ENCODE peak calls at places on chromosomes 5 and 9, in nine cellular contexts. One of them, this sample, is unnamed.

GRCh38 chr5:20678814-20679298 is 690.9 kb upstream of the CDH18 start:
- DNase-seq in stimulated activated CD8-positive, alpha-beta memory T cell treated with anti-CD3 and anti-CD28 coated beads, Interleukin-4, amount 100 ng/mL, for 24 hours: no peak
- DNase-seq in body of pancreas: peak
- DNase-seq in stimulated activated effector memory CD8-positive, alpha-beta T cell treated with anti-CD3 and anti-CD28 coated beads, Interleukin-12 subunit alpha, Interleukin-12 subunit beta, amount 100 ng/mL, for 72 hours: no peak
- DNase-seq in RWPE1: peak
- DNase-seq in T-helper 2 cell treated with Interferon-gamma antibody and Interleukin-4, amounts not matched to agents 5 μg/mL and 100 μg/mL, for 36 hours: no peak
- DNase-seq in Calu3: no peak
- DNase-seq in OCI-M1: peak
- DNase-seq in amniotic stem cell: peak
- DNase-seq in this sample: no peak

GRCh38 chr9:109950710-109951443 is 170.9 kb downstream of the PALM2AKAP2 start:
- DNase-seq in stimulated activated CD8-positive, alpha-beta memory T cell treated with anti-CD3 and anti-CD28 coated beads, Interleukin-4, amount 100 ng/mL, for 24 hours: no peak
- DNase-seq in body of pancreas: no peak
- DNase-seq in stimulated activated effector memory CD8-positive, alpha-beta T cell treated with anti-CD3 and anti-CD28 coated beads, Interleukin-12 subunit alpha, Interleukin-12 subunit beta, amount 100 ng/mL, for 72 hours: no peak
- DNase-seq in RWPE1: no peak
- DNase-seq in T-helper 2 cell treated with Interferon-gamma antibody and Interleukin-4, amounts not matched to agents 5 μg/mL and 100 μg/mL, for 36 hours: peak
- DNase-seq in Calu3: no peak
- DNase-seq in OCI-M1: no peak
- DNase-seq in amniotic stem cell: no peak
- DNase-seq in this sample: no peak

GRCh38 chr5:144191998-144192397 is 21.3 kb downstream of the KCTD16 start:
- DNase-seq in stimulated activated CD8-positive, alpha-beta memory T cell treated with anti-CD3 and anti-CD28 coated beads, Interleukin-4, amount 100 ng/mL, for 24 hours: no peak
- DNase-seq in body of pancreas: no peak
- DNase-seq in stimulated activated effector memory CD8-positive, alpha-beta T cell treated with anti-CD3 and anti-CD28 coated beads, Interleukin-12 subunit alpha, Interleukin-12 subunit beta, amount 100 ng/mL, for 72 hours: no peak
- DNase-seq in RWPE1: peak
- DNase-seq in T-helper 2 cell treated with Interferon-gamma antibody and Interleukin-4, amounts not matched to agents 5 μg/mL and 100 μg/mL, for 36 hours: peak
- DNase-seq in Calu3: peak
- DNase-seq in OCI-M1: peak
- DNase-seq in amniotic stem cell: peak
- DNase-seq in this sample: no peak

GRCh38 chr5:12230659-12231058 is 326.4 kb upstream of the CTNND2 start:
- DNase-seq in stimulated activated CD8-positive, alpha-beta memory T cell treated with anti-CD3 and anti-CD28 coated beads, Interleukin-4, amount 100 ng/mL, for 24 hours: no peak
- DNase-seq in body of pancreas: no peak
- DNase-seq in stimulated activated effector memory CD8-positive, alpha-beta T cell treated with anti-CD3 and anti-CD28 coated beads, Interleukin-12 subunit alpha, Interleukin-12 subunit beta, amount 100 ng/mL, for 72 hours: no peak
- DNase-seq in RWPE1: no peak
- DNase-seq in T-helper 2 cell treated with Interferon-gamma antibody and Interleukin-4, amounts not matched to agents 5 μg/mL and 100 μg/mL, for 36 hours: no peak
- DNase-seq in Calu3: no peak
- DNase-seq in OCI-M1: no peak
- DNase-seq in amniotic stem cell: no peak
- DNase-seq in this sample: no peak

GRCh38 chr5:8848997-8849585 is 696.8 kb downstream of the SEMA5A start:
- DNase-seq in stimulated activated CD8-positive, alpha-beta memory T cell treated with anti-CD3 and anti-CD28 coated beads, Interleukin-4, amount 100 ng/mL, for 24 hours: no peak
- DNase-seq in body of pancreas: no peak
- DNase-seq in stimulated activated effector memory CD8-positive, alpha-beta T cell treated with anti-CD3 and anti-CD28 coated beads, Interleukin-12 subunit alpha, Interleukin-12 subunit beta, amount 100 ng/mL, for 72 hours: no peak
- DNase-seq in RWPE1: no peak
- DNase-seq in T-helper 2 cell treated with Interferon-gamma antibody and Interleukin-4, amounts not matched to agents 5 μg/mL and 100 μg/mL, for 36 hours: no peak
- DNase-seq in Calu3: no peak
- DNase-seq in OCI-M1: no peak
- DNase-seq in amniotic stem cell: peak
- DNase-seq in this sample: no peak

GRCh38 chr5:107812570-107813141 is 141.9 kb upstream of the EFNA5 start:
- DNase-seq in stimulated activated CD8-positive, alpha-beta memory T cell treated with anti-CD3 and anti-CD28 coated beads, Interleukin-4, amount 100 ng/mL, for 24 hours: no peak
- DNase-seq in body of pancreas: no peak
- DNase-seq in stimulated activated effector memory CD8-positive, alpha-beta T cell treated with anti-CD3 and anti-CD28 coated beads, Interleukin-12 subunit alpha, Interleukin-12 subunit beta, amount 100 ng/mL, for 72 hours: no peak
- DNase-seq in RWPE1: no peak
- DNase-seq in T-helper 2 cell treated with Interferon-gamma antibody and Interleukin-4, amounts not matched to agents 5 μg/mL and 100 μg/mL, for 36 hours: no peak
- DNase-seq in Calu3: no peak
- DNase-seq in OCI-M1: no peak
- DNase-seq in amniotic stem cell: peak
- DNase-seq in this sample: no peak

GRCh38 chr9:96482471-96482870 is 32.5 kb downstream of the HABP4 start:
- DNase-seq in stimulated activated CD8-positive, alpha-beta memory T cell treated with anti-CD3 and anti-CD28 coated beads, Interleukin-4, amount 100 ng/mL, for 24 hours: no peak
- DNase-seq in body of pancreas: no peak
- DNase-seq in stimulated activated effector memory CD8-positive, alpha-beta T cell treated with anti-CD3 and anti-CD28 coated beads, Interleukin-12 subunit alpha, Interleukin-12 subunit beta, amount 100 ng/mL, for 72 hours: no peak
- DNase-seq in RWPE1: no peak
- DNase-seq in T-helper 2 cell treated with Interferon-gamma antibody and Interleukin-4, amounts not matched to agents 5 μg/mL and 100 μg/mL, for 36 hours: no peak
- DNase-seq in Calu3: no peak
- DNase-seq in OCI-M1: no peak
- DNase-seq in amniotic stem cell: no peak
- DNase-seq in this sample: no peak

GRCh38 chr9:101092922-101093321 is 64.4 kb downstream of the PLPPR1 start:
- DNase-seq in stimulated activated CD8-positive, alpha-beta memory T cell treated with anti-CD3 and anti-CD28 coated beads, Interleukin-4, amount 100 ng/mL, for 24 hours: no peak
- DNase-seq in body of pancreas: no peak
- DNase-seq in stimulated activated effector memory CD8-positive, alpha-beta T cell treated with anti-CD3 and anti-CD28 coated beads, Interleukin-12 subunit alpha, Interleukin-12 subunit beta, amount 100 ng/mL, for 72 hours: no peak
- DNase-seq in RWPE1: no peak
- DNase-seq in T-helper 2 cell treated with Interferon-gamma antibody and Interleukin-4, amounts not matched to agents 5 μg/mL and 100 μg/mL, for 36 hours: no peak
- DNase-seq in Calu3: no peak
- DNase-seq in OCI-M1: no peak
- DNase-seq in amniotic stem cell: no peak
- DNase-seq in this sample: no peak

GRCh38 chr5:93915142-93915553 is 173.7 kb upstream of the POU5F2 start:
- DNase-seq in stimulated activated CD8-positive, alpha-beta memory T cell treated with anti-CD3 and anti-CD28 coated beads, Interleukin-4, amount 100 ng/mL, for 24 hours: no peak
- DNase-seq in body of pancreas: no peak
- DNase-seq in stimulated activated effector memory CD8-positive, alpha-beta T cell treated with anti-CD3 and anti-CD28 coated beads, Interleukin-12 subunit alpha, Interleukin-12 subunit beta, amount 100 ng/mL, for 72 hours: no peak
- DNase-seq in RWPE1: no peak
- DNase-seq in T-helper 2 cell treated with Interferon-gamma antibody and Interleukin-4, amounts not matched to agents 5 μg/mL and 100 μg/mL, for 36 hours: no peak
- DNase-seq in Calu3: no peak
- DNase-seq in OCI-M1: peak
- DNase-seq in amniotic stem cell: peak
- DNase-seq in this sample: no peak

GRCh38 chr5:133934822-133935793 is 33.3 kb downstream of the C5orf15 start:
- DNase-seq in stimulated activated CD8-positive, alpha-beta memory T cell treated with anti-CD3 and anti-CD28 coated beads, Interleukin-4, amount 100 ng/mL, for 24 hours: no peak
- DNase-seq in body of pancreas: no peak
- DNase-seq in stimulated activated effector memory CD8-positive, alpha-beta T cell treated with anti-CD3 and anti-CD28 coated beads, Interleukin-12 subunit alpha, Interleukin-12 subunit beta, amount 100 ng/mL, for 72 hours: no peak
- DNase-seq in RWPE1: no peak
- DNase-seq in T-helper 2 cell treated with Interferon-gamma antibody and Interleukin-4, amounts not matched to agents 5 μg/mL and 100 μg/mL, for 36 hours: no peak
- DNase-seq in Calu3: no peak
- DNase-seq in OCI-M1: peak
- DNase-seq in amniotic stem cell: no peak
- DNase-seq in this sample: no peak

GRCh38 chr9:90001756-90002155 is 396.9 kb downstream of the GADD45G start:
- DNase-seq in stimulated activated CD8-positive, alpha-beta memory T cell treated with anti-CD3 and anti-CD28 coated beads, Interleukin-4, amount 100 ng/mL, for 24 hours: no peak
- DNase-seq in body of pancreas: no peak
- DNase-seq in stimulated activated effector memory CD8-positive, alpha-beta T cell treated with anti-CD3 and anti-CD28 coated beads, Interleukin-12 subunit alpha, Interleukin-12 subunit beta, amount 100 ng/mL, for 72 hours: no peak
- DNase-seq in RWPE1: no peak
- DNase-seq in T-helper 2 cell treated with Interferon-gamma antibody and Interleukin-4, amounts not matched to agents 5 μg/mL and 100 μg/mL, for 36 hours: no peak
- DNase-seq in Calu3: no peak
- DNase-seq in OCI-M1: no peak
- DNase-seq in amniotic stem cell: no peak
- DNase-seq in this sample: no peak

GRCh38 chr5:147874910-147875367 is 3.6 kb upstream of the SCGB3A2 start:
- DNase-seq in stimulated activated CD8-positive, alpha-beta memory T cell treated with anti-CD3 and anti-CD28 coated beads, Interleukin-4, amount 100 ng/mL, for 24 hours: no peak
- DNase-seq in body of pancreas: no peak
- DNase-seq in stimulated activated effector memory CD8-positive, alpha-beta T cell treated with anti-CD3 and anti-CD28 coated beads, Interleukin-12 subunit alpha, Interleukin-12 subunit beta, amount 100 ng/mL, for 72 hours: no peak
- DNase-seq in RWPE1: no peak
- DNase-seq in T-helper 2 cell treated with Interferon-gamma antibody and Interleukin-4, amounts not matched to agents 5 μg/mL and 100 μg/mL, for 36 hours: no peak
- DNase-seq in Calu3: no peak
- DNase-seq in OCI-M1: no peak
- DNase-seq in amniotic stem cell: no peak
- DNase-seq in this sample: no peak

GRCh38 chr9:99039388-99040182 is 65.3 kb upstream of the TGFBR1 start:
- DNase-seq in stimulated activated CD8-positive, alpha-beta memory T cell treated with anti-CD3 and anti-CD28 coated beads, Interleukin-4, amount 100 ng/mL, for 24 hours: no peak
- DNase-seq in body of pancreas: no peak
- DNase-seq in stimulated activated effector memory CD8-positive, alpha-beta T cell treated with anti-CD3 and anti-CD28 coated beads, Interleukin-12 subunit alpha, Interleukin-12 subunit beta, amount 100 ng/mL, for 72 hours: no peak
- DNase-seq in RWPE1: no peak
- DNase-seq in T-helper 2 cell treated with Interferon-gamma antibody and Interleukin-4, amounts not matched to agents 5 μg/mL and 100 μg/mL, for 36 hours: no peak
- DNase-seq in Calu3: no peak
- DNase-seq in OCI-M1: no peak
- DNase-seq in amniotic stem cell: no peak
- DNase-seq in this sample: no peak

GRCh38 chr5:150846651-150847333 is 471 bp downstream of the IRGM start:
- DNase-seq in stimulated activated CD8-positive, alpha-beta memory T cell treated with anti-CD3 and anti-CD28 coated beads, Interleukin-4, amount 100 ng/mL, for 24 hours: peak
- DNase-seq in body of pancreas: peak
- DNase-seq in stimulated activated effector memory CD8-positive, alpha-beta T cell treated with anti-CD3 and anti-CD28 coated beads, Interleukin-12 subunit alpha, Interleukin-12 subunit beta, amount 100 ng/mL, for 72 hours: peak
- DNase-seq in RWPE1: peak
- DNase-seq in T-helper 2 cell treated with Interferon-gamma antibody and Interleukin-4, amounts not matched to agents 5 μg/mL and 100 μg/mL, for 36 hours: peak
- DNase-seq in Calu3: peak
- DNase-seq in OCI-M1: peak
- DNase-seq in amniotic stem cell: peak
- DNase-seq in this sample: no peak

GRCh38 chr5:148799737-148800527 is 26.5 kb upstream of the ADRB2 start:
- DNase-seq in stimulated activated CD8-positive, alpha-beta memory T cell treated with anti-CD3 and anti-CD28 coated beads, Interleukin-4, amount 100 ng/mL, for 24 hours: no peak
- DNase-seq in body of pancreas: no peak
- DNase-seq in stimulated activated effector memory CD8-positive, alpha-beta T cell treated with anti-CD3 and anti-CD28 coated beads, Interleukin-12 subunit alpha, Interleukin-12 subunit beta, amount 100 ng/mL, for 72 hours: no peak
- DNase-seq in RWPE1: no peak
- DNase-seq in T-helper 2 cell treated with Interferon-gamma antibody and Interleukin-4, amounts not matched to agents 5 μg/mL and 100 μg/mL, for 36 hours: peak
- DNase-seq in Calu3: no peak
- DNase-seq in OCI-M1: no peak
- DNase-seq in amniotic stem cell: no peak
- DNase-seq in this sample: no peak

GRCh38 chr5:178121450-178122276 is 8.3 kb downstream of the N4BP3 start:
- DNase-seq in stimulated activated CD8-positive, alpha-beta memory T cell treated with anti-CD3 and anti-CD28 coated beads, Interleukin-4, amount 100 ng/mL, for 24 hours: no peak
- DNase-seq in body of pancreas: peak
- DNase-seq in stimulated activated effector memory CD8-positive, alpha-beta T cell treated with anti-CD3 and anti-CD28 coated beads, Interleukin-12 subunit alpha, Interleukin-12 subunit beta, amount 100 ng/mL, for 72 hours: no peak
- DNase-seq in RWPE1: no peak
- DNase-seq in T-helper 2 cell treated with Interferon-gamma antibody and Interleukin-4, amounts not matched to agents 5 μg/mL and 100 μg/mL, for 36 hours: no peak
- DNase-seq in Calu3: no peak
- DNase-seq in OCI-M1: no peak
- DNase-seq in amniotic stem cell: no peak
- DNase-seq in this sample: no peak

GRCh38 chr5:142780871-142781270 is 10.7 kb downstream of the ARHGAP26 start:
- DNase-seq in stimulated activated CD8-positive, alpha-beta memory T cell treated with anti-CD3 and anti-CD28 coated beads, Interleukin-4, amount 100 ng/mL, for 24 hours: no peak
- DNase-seq in body of pancreas: no peak
- DNase-seq in stimulated activated effector memory CD8-positive, alpha-beta T cell treated with anti-CD3 and anti-CD28 coated beads, Interleukin-12 subunit alpha, Interleukin-12 subunit beta, amount 100 ng/mL, for 72 hours: no peak
- DNase-seq in RWPE1: no peak
- DNase-seq in T-helper 2 cell treated with Interferon-gamma antibody and Interleukin-4, amounts not matched to agents 5 μg/mL and 100 μg/mL, for 36 hours: no peak
- DNase-seq in Calu3: no peak
- DNase-seq in OCI-M1: peak
- DNase-seq in amniotic stem cell: no peak
- DNase-seq in this sample: no peak

GRCh38 chr5:163407034-163407652 is 30.3 kb upstream of the CCNG1 start:
- DNase-seq in stimulated activated CD8-positive, alpha-beta memory T cell treated with anti-CD3 and anti-CD28 coated beads, Interleukin-4, amount 100 ng/mL, for 24 hours: no peak
- DNase-seq in body of pancreas: no peak
- DNase-seq in stimulated activated effector memory CD8-positive, alpha-beta T cell treated with anti-CD3 and anti-CD28 coated beads, Interleukin-12 subunit alpha, Interleukin-12 subunit beta, amount 100 ng/mL, for 72 hours: no peak
- DNase-seq in RWPE1: no peak
- DNase-seq in T-helper 2 cell treated with Interferon-gamma antibody and Interleukin-4, amounts not matched to agents 5 μg/mL and 100 μg/mL, for 36 hours: no peak
- DNase-seq in Calu3: peak
- DNase-seq in OCI-M1: peak
- DNase-seq in amniotic stem cell: no peak
- DNase-seq in this sample: no peak

GRCh38 chr5:66629446-66629845 is 33.3 kb downstream of the MAST4 start:
- DNase-seq in stimulated activated CD8-positive, alpha-beta memory T cell treated with anti-CD3 and anti-CD28 coated beads, Interleukin-4, amount 100 ng/mL, for 24 hours: no peak
- DNase-seq in body of pancreas: no peak
- DNase-seq in stimulated activated effector memory CD8-positive, alpha-beta T cell treated with anti-CD3 and anti-CD28 coated beads, Interleukin-12 subunit alpha, Interleukin-12 subunit beta, amount 100 ng/mL, for 72 hours: no peak
- DNase-seq in RWPE1: no peak
- DNase-seq in T-helper 2 cell treated with Interferon-gamma antibody and Interleukin-4, amounts not matched to agents 5 μg/mL and 100 μg/mL, for 36 hours: no peak
- DNase-seq in Calu3: no peak
- DNase-seq in OCI-M1: peak
- DNase-seq in amniotic stem cell: no peak
- DNase-seq in this sample: no peak

GRCh38 chr9:76996700-76997099 is 22.8 kb upstream of the FOXB2 start:
- DNase-seq in stimulated activated CD8-positive, alpha-beta memory T cell treated with anti-CD3 and anti-CD28 coated beads, Interleukin-4, amount 100 ng/mL, for 24 hours: no peak
- DNase-seq in body of pancreas: peak
- DNase-seq in stimulated activated effector memory CD8-positive, alpha-beta T cell treated with anti-CD3 and anti-CD28 coated beads, Interleukin-12 subunit alpha, Interleukin-12 subunit beta, amount 100 ng/mL, for 72 hours: no peak
- DNase-seq in RWPE1: no peak
- DNase-seq in T-helper 2 cell treated with Interferon-gamma antibody and Interleukin-4, amounts not matched to agents 5 μg/mL and 100 μg/mL, for 36 hours: no peak
- DNase-seq in Calu3: peak
- DNase-seq in OCI-M1: peak
- DNase-seq in amniotic stem cell: peak
- DNase-seq in this sample: no peak

GRCh38 chr9:31776471-31776870 is 608.0 kb upstream of the ACO1 start:
- DNase-seq in stimulated activated CD8-positive, alpha-beta memory T cell treated with anti-CD3 and anti-CD28 coated beads, Interleukin-4, amount 100 ng/mL, for 24 hours: no peak
- DNase-seq in body of pancreas: peak
- DNase-seq in stimulated activated effector memory CD8-positive, alpha-beta T cell treated with anti-CD3 and anti-CD28 coated beads, Interleukin-12 subunit alpha, Interleukin-12 subunit beta, amount 100 ng/mL, for 72 hours: no peak
- DNase-seq in RWPE1: no peak
- DNase-seq in T-helper 2 cell treated with Interferon-gamma antibody and Interleukin-4, amounts not matched to agents 5 μg/mL and 100 μg/mL, for 36 hours: no peak
- DNase-seq in Calu3: no peak
- DNase-seq in OCI-M1: no peak
- DNase-seq in amniotic stem cell: no peak
- DNase-seq in this sample: no peak

GRCh38 chr9:75229605-75230332 is 141.5 kb downstream of the OSTF1 start:
- DNase-seq in stimulated activated CD8-positive, alpha-beta memory T cell treated with anti-CD3 and anti-CD28 coated beads, Interleukin-4, amount 100 ng/mL, for 24 hours: no peak
- DNase-seq in body of pancreas: peak
- DNase-seq in stimulated activated effector memory CD8-positive, alpha-beta T cell treated with anti-CD3 and anti-CD28 coated beads, Interleukin-12 subunit alpha, Interleukin-12 subunit beta, amount 100 ng/mL, for 72 hours: no peak
- DNase-seq in RWPE1: peak
- DNase-seq in T-helper 2 cell treated with Interferon-gamma antibody and Interleukin-4, amounts not matched to agents 5 μg/mL and 100 μg/mL, for 36 hours: no peak
- DNase-seq in Calu3: peak
- DNase-seq in OCI-M1: no peak
- DNase-seq in amniotic stem cell: no peak
- DNase-seq in this sample: no peak

GRCh38 chr5:179749857-179750508 is 17.4 kb downstream of the MAML1 start:
- DNase-seq in stimulated activated CD8-positive, alpha-beta memory T cell treated with anti-CD3 and anti-CD28 coated beads, Interleukin-4, amount 100 ng/mL, for 24 hours: no peak
- DNase-seq in body of pancreas: no peak
- DNase-seq in stimulated activated effector memory CD8-positive, alpha-beta T cell treated with anti-CD3 and anti-CD28 coated beads, Interleukin-12 subunit alpha, Interleukin-12 subunit beta, amount 100 ng/mL, for 72 hours: no peak
- DNase-seq in RWPE1: no peak
- DNase-seq in T-helper 2 cell treated with Interferon-gamma antibody and Interleukin-4, amounts not matched to agents 5 μg/mL and 100 μg/mL, for 36 hours: no peak
- DNase-seq in Calu3: no peak
- DNase-seq in OCI-M1: no peak
- DNase-seq in amniotic stem cell: no peak
- DNase-seq in this sample: no peak

GRCh38 chr5:78550891-78551290 is 97.7 kb downstream of the LHFPL2 start:
- DNase-seq in stimulated activated CD8-positive, alpha-beta memory T cell treated with anti-CD3 and anti-CD28 coated beads, Interleukin-4, amount 100 ng/mL, for 24 hours: no peak
- DNase-seq in body of pancreas: no peak
- DNase-seq in stimulated activated effector memory CD8-positive, alpha-beta T cell treated with anti-CD3 and anti-CD28 coated beads, Interleukin-12 subunit alpha, Interleukin-12 subunit beta, amount 100 ng/mL, for 72 hours: no peak
- DNase-seq in RWPE1: no peak
- DNase-seq in T-helper 2 cell treated with Interferon-gamma antibody and Interleukin-4, amounts not matched to agents 5 μg/mL and 100 μg/mL, for 36 hours: no peak
- DNase-seq in Calu3: no peak
- DNase-seq in OCI-M1: no peak
- DNase-seq in amniotic stem cell: no peak
- DNase-seq in this sample: no peak

GRCh38 chr9:81861644-81862043 is 66.6 kb upstream of the SPATA31D4 start:
- DNase-seq in stimulated activated CD8-positive, alpha-beta memory T cell treated with anti-CD3 and anti-CD28 coated beads, Interleukin-4, amount 100 ng/mL, for 24 hours: no peak
- DNase-seq in body of pancreas: no peak
- DNase-seq in stimulated activated effector memory CD8-positive, alpha-beta T cell treated with anti-CD3 and anti-CD28 coated beads, Interleukin-12 subunit alpha, Interleukin-12 subunit beta, amount 100 ng/mL, for 72 hours: no peak
- DNase-seq in RWPE1: peak
- DNase-seq in T-helper 2 cell treated with Interferon-gamma antibody and Interleukin-4, amounts not matched to agents 5 μg/mL and 100 μg/mL, for 36 hours: no peak
- DNase-seq in Calu3: no peak
- DNase-seq in OCI-M1: no peak
- DNase-seq in amniotic stem cell: peak
- DNase-seq in this sample: no peak

GRCh38 chr5:137633896-137634295 is 102.0 kb downstream of the KLHL3 start:
- DNase-seq in stimulated activated CD8-positive, alpha-beta memory T cell treated with anti-CD3 and anti-CD28 coated beads, Interleukin-4, amount 100 ng/mL, for 24 hours: no peak
- DNase-seq in body of pancreas: no peak
- DNase-seq in stimulated activated effector memory CD8-positive, alpha-beta T cell treated with anti-CD3 and anti-CD28 coated beads, Interleukin-12 subunit alpha, Interleukin-12 subunit beta, amount 100 ng/mL, for 72 hours: no peak
- DNase-seq in RWPE1: no peak
- DNase-seq in T-helper 2 cell treated with Interferon-gamma antibody and Interleukin-4, amounts not matched to agents 5 μg/mL and 100 μg/mL, for 36 hours: no peak
- DNase-seq in Calu3: no peak
- DNase-seq in OCI-M1: no peak
- DNase-seq in amniotic stem cell: no peak
- DNase-seq in this sample: no peak

GRCh38 chr5:66281309-66281708 is 137.2 kb downstream of the SREK1 start:
- DNase-seq in stimulated activated CD8-positive, alpha-beta memory T cell treated with anti-CD3 and anti-CD28 coated beads, Interleukin-4, amount 100 ng/mL, for 24 hours: no peak
- DNase-seq in body of pancreas: no peak
- DNase-seq in stimulated activated effector memory CD8-positive, alpha-beta T cell treated with anti-CD3 and anti-CD28 coated beads, Interleukin-12 subunit alpha, Interleukin-12 subunit beta, amount 100 ng/mL, for 72 hours: no peak
- DNase-seq in RWPE1: no peak
- DNase-seq in T-helper 2 cell treated with Interferon-gamma antibody and Interleukin-4, amounts not matched to agents 5 μg/mL and 100 μg/mL, for 36 hours: no peak
- DNase-seq in Calu3: no peak
- DNase-seq in OCI-M1: no peak
- DNase-seq in amniotic stem cell: no peak
- DNase-seq in this sample: no peak

GRCh38 chr9:14303110-14303509 is 10.8 kb downstream of the NFIB start:
- DNase-seq in stimulated activated CD8-positive, alpha-beta memory T cell treated with anti-CD3 and anti-CD28 coated beads, Interleukin-4, amount 100 ng/mL, for 24 hours: no peak
- DNase-seq in body of pancreas: no peak
- DNase-seq in stimulated activated effector memory CD8-positive, alpha-beta T cell treated with anti-CD3 and anti-CD28 coated beads, Interleukin-12 subunit alpha, Interleukin-12 subunit beta, amount 100 ng/mL, for 72 hours: no peak
- DNase-seq in RWPE1: no peak
- DNase-seq in T-helper 2 cell treated with Interferon-gamma antibody and Interleukin-4, amounts not matched to agents 5 μg/mL and 100 μg/mL, for 36 hours: no peak
- DNase-seq in Calu3: no peak
- DNase-seq in OCI-M1: no peak
- DNase-seq in amniotic stem cell: no peak
- DNase-seq in this sample: no peak

GRCh38 chr5:91030521-91031395 is 352.4 kb downstream of the ARRDC3 start:
- DNase-seq in stimulated activated CD8-positive, alpha-beta memory T cell treated with anti-CD3 and anti-CD28 coated beads, Interleukin-4, amount 100 ng/mL, for 24 hours: no peak
- DNase-seq in body of pancreas: no peak
- DNase-seq in stimulated activated effector memory CD8-positive, alpha-beta T cell treated with anti-CD3 and anti-CD28 coated beads, Interleukin-12 subunit alpha, Interleukin-12 subunit beta, amount 100 ng/mL, for 72 hours: no peak
- DNase-seq in RWPE1: no peak
- DNase-seq in T-helper 2 cell treated with Interferon-gamma antibody and Interleukin-4, amounts not matched to agents 5 μg/mL and 100 μg/mL, for 36 hours: no peak
- DNase-seq in Calu3: no peak
- DNase-seq in OCI-M1: no peak
- DNase-seq in amniotic stem cell: no peak
- DNase-seq in this sample: no peak

GRCh38 chr5:16600397-16600796 is 16.4 kb downstream of the RETREG1 start:
- DNase-seq in stimulated activated CD8-positive, alpha-beta memory T cell treated with anti-CD3 and anti-CD28 coated beads, Interleukin-4, amount 100 ng/mL, for 24 hours: no peak
- DNase-seq in body of pancreas: peak
- DNase-seq in stimulated activated effector memory CD8-positive, alpha-beta T cell treated with anti-CD3 and anti-CD28 coated beads, Interleukin-12 subunit alpha, Interleukin-12 subunit beta, amount 100 ng/mL, for 72 hours: no peak
- DNase-seq in RWPE1: no peak
- DNase-seq in T-helper 2 cell treated with Interferon-gamma antibody and Interleukin-4, amounts not matched to agents 5 μg/mL and 100 μg/mL, for 36 hours: no peak
- DNase-seq in Calu3: no peak
- DNase-seq in OCI-M1: no peak
- DNase-seq in amniotic stem cell: no peak
- DNase-seq in this sample: no peak

GRCh38 chr5:14830210-14831005 is 41.2 kb downstream of the ANKH start:
- DNase-seq in stimulated activated CD8-positive, alpha-beta memory T cell treated with anti-CD3 and anti-CD28 coated beads, Interleukin-4, amount 100 ng/mL, for 24 hours: no peak
- DNase-seq in body of pancreas: peak
- DNase-seq in stimulated activated effector memory CD8-positive, alpha-beta T cell treated with anti-CD3 and anti-CD28 coated beads, Interleukin-12 subunit alpha, Interleukin-12 subunit beta, amount 100 ng/mL, for 72 hours: no peak
- DNase-seq in RWPE1: no peak
- DNase-seq in T-helper 2 cell treated with Interferon-gamma antibody and Interleukin-4, amounts not matched to agents 5 μg/mL and 100 μg/mL, for 36 hours: no peak
- DNase-seq in Calu3: peak
- DNase-seq in OCI-M1: no peak
- DNase-seq in amniotic stem cell: no peak
- DNase-seq in this sample: no peak

This sample was measured in activated CD4-positive, CD25-positive, alpha-beta regulatory T cell treated with anti-CD3 and anti-CD28 coated beads, Interleukin-2, amount 50 U/mL, for 72 hours.